ENCODE peak calls at places on chromosomes 1 and 21, in seven cellular contexts. K is stimulated activated CD4-positive, alpha-beta T cell treated with anti-CD3 and anti-CD28 coated beads, Interleukin-1b, Interleukin-23, amount 100 ng/mL, for 24 hours; S is stimulated activated CD8-positive, alpha-beta memory T cell treated with anti-CD3 and anti-CD28 coated beads, Interleukin-15, amount 100 ng/mL, for 4 hours; L is IMR-90; I is midbrain; N is tibial artery; E is activated T-helper 1 cell treated with anti-CD3 and anti-CD28 coated beads, Interleukin-12 subunit alpha, Interleukin-12 subunit beta, Interleukin-2, Interleukin-4 antibody, amounts not matched to agents 30 ng/mL and 10 ng/mL and 1 ng/mL, durations not matched to agents 14 hours and 24 hours and 36 hours. U is an unnamed sample.

GRCh38 chr1:219050268-219050917 is 123.3 kb upstream of the LYPLAL1 start:
- DNase-seq in K (no peak), S (no peak), L (no peak), I (no peak), N (no peak), E (no peak), U (no peak)

GRCh38 chr1:210296682-210297081 is 32.0 kb upstream of the HHAT start:
- DNase-seq in K (no peak), S (no peak), L (no peak), I (no peak), N (no peak), E (no peak), U (no peak)

GRCh38 chr1:67880056-67880601 is 46.9 kb upstream of the GNG12 start:
- DNase-seq in K (no peak), S (no peak), L (peak), I (no peak), N (no peak), E (no peak), U (peak)

GRCh38 chr1:245475116-245475515 is 320.3 kb downstream of the KIF26B start:
- DNase-seq in K (no peak), S (no peak), L (peak), I (no peak), N (no peak), E (no peak), U (peak)

GRCh38 chr1:101929343-101929742 is 67.4 kb downstream of the OLFM3 start:
- DNase-seq in K (no peak), S (no peak), L (no peak), I (no peak), N (no peak), E (no peak), U (no peak)

GRCh38 chr1:62877579-62877978 is 93.6 kb downstream of the ATG4C start:
- DNase-seq in K (no peak), S (no peak), L (no peak), I (no peak), N (no peak), E (no peak), U (no peak)

GRCh38 chr1:3255680-3256079 is 186.7 kb downstream of the PRDM16 start:
- DNase-seq in K (no peak), S (no peak), L (no peak), I (no peak), N (no peak), E (no peak), U (no peak)

GRCh38 chr21:46572850-46573249 is 32.0 kb downstream of the S100B start:
- DNase-seq in K (no peak), S (no peak), L (no peak), I (no peak), N (no peak), E (no peak), U (no peak)

GRCh38 chr1:210257698-210258395 is 25.3 kb downstream of the SERTAD4 start:
- DNase-seq in K (no peak), S (no peak), L (no peak), I (no peak), N (peak), E (no peak), U (no peak)

GRCh38 chr1:29706936-29707335 is 470.6 kb downstream of the PTPRU start:
- DNase-seq in K (no peak), S (no peak), L (peak), I (no peak), N (no peak), E (peak), U (peak)